ENCODE peak calls at places on chromosome 20, in seven cellular contexts. S is progenitor cell of endocrine pancreas, J is AG09309, Y is endothelial cell, P is prostate gland, R is suprapubic skin, E is fibroblast of mammary gland. B is an unnamed sample.

GRCh38 chr20:46063652-46064054 is 26.1 kb downstream of the NCOA5 start:
- DNase-seq in S (no peak), J (no peak), Y (no peak), P (no peak), R (no peak), E (no peak), B (no peak)

GRCh38 chr20:57525328-57526053 is 551 bp upstream of the CTCFL start:
- DNase-seq in S (no peak), J (no peak), Y (no peak), P (no peak), R (no peak), E (no peak), B (no peak)

GRCh38 chr20:50609438-50609989 is 81.8 kb downstream of the RIPOR3 start:
- DNase-seq in S (no peak), J (no peak), Y (no peak), P (no peak), R (no peak), E (no peak), B (no peak)

GRCh38 chr20:25037288-25038102 is 20.4 kb downstream of the ACSS1 start:
- DNase-seq in S (no peak), J (no peak), Y (no peak), P (no peak), R (no peak), E (no peak), B (no peak)

GRCh38 chr20:57393321-57394086 is 2.3 kb downstream of the RBM38 start:
- DNase-seq in S (no peak), J (no peak), Y (no peak), P (no peak), R (no peak), E (no peak), B (no peak)

GRCh38 chr20:25050082-25050481 is 7.9 kb downstream of the ACSS1 start:
- DNase-seq in S (no peak), J (no peak), Y (no peak), P (no peak), R (no peak), E (no peak), B (no peak)

GRCh38 chr20:371755-372542 is 8.6 kb upstream of the TRIB3 start:
- DNase-seq in S (no peak), J (peak), Y (peak), P (peak), R (no peak), E (peak), B (no peak)

GRCh38 chr20:48283470-48284110 is 498.3 kb upstream of the SULF2 start:
- DNase-seq in S (no peak), J (peak), Y (peak), P (peak), R (no peak), E (peak), B (no peak)

GRCh38 chr20:33789109-33789857 is 21.9 kb upstream of the CHMP4B start:
- DNase-seq in S (no peak), J (peak), Y (peak), P (peak), R (no peak), E (peak), B (no peak)

GRCh38 chr20:57872816-57873409 is 163.1 kb upstream of the PMEPA1 start:
- DNase-seq in S (no peak), J (no peak), Y (no peak), P (no peak), R (no peak), E (no peak), B (peak)

GRCh38 chr20:32385541-32385940 is 27.4 kb downstream of the ASXL1 start:
- DNase-seq in S (no peak), J (no peak), Y (no peak), P (no peak), R (no peak), E (no peak), B (no peak)

GRCh38 chr20:32902456-32903420 is 44.0 kb downstream of the EFCAB8 start:
- DNase-seq in S (peak), J (no peak), Y (peak), P (peak), R (no peak), E (peak), B (no peak)

GRCh38 chr20:25864986-25865714 is 168.5 kb upstream of the ZNF337 start:
- DNase-seq in S (no peak), J (no peak), Y (no peak), P (no peak), R (no peak), E (no peak), B (no peak)

GRCh38 chr20:56909918-56910714 is 281.0 kb downstream of the TFAP2C start:
- DNase-seq in S (no peak), J (no peak), Y (no peak), P (peak), R (no peak), E (no peak), B (no peak)

GRCh38 chr20:7703436-7703835 is 236.8 kb downstream of the HAO1 start:
- DNase-seq in S (no peak), J (no peak), Y (no peak), P (no peak), R (no peak), E (no peak), B (no peak)

GRCh38 chr20:10611357-10611756 is 62.4 kb downstream of the JAG1 start:
- DNase-seq in S (no peak), J (no peak), Y (peak), P (peak), R (no peak), E (peak), B (no peak)

GRCh38 chr20:42364446-42364845 is 746.3 kb upstream of the CHD6 start:
- DNase-seq in S (no peak), J (no peak), Y (no peak), P (no peak), R (no peak), E (no peak), B (no peak)

GRCh38 chr20:43722153-43722505 is 4.7 kb downstream of the GTSF1L start:
- DNase-seq in S (no peak), J (no peak), Y (no peak), P (no peak), R (no peak), E (no peak), B (no peak)

GRCh38 chr20:60857708-60858107 is 394.4 kb upstream of the CDH4 start:
- DNase-seq in S (no peak), J (peak), Y (no peak), P (no peak), R (no peak), E (peak), B (no peak)

GRCh38 chr20:34578521-34579147 is 20.1 kb downstream of the MAP1LC3A start:
- DNase-seq in S (no peak), J (no peak), Y (no peak), P (no peak), R (no peak), E (no peak), B (peak)

GRCh38 chr20:51412333-51412761 is 130.2 kb downstream of the NFATC2 start:
- DNase-seq in S (no peak), J (no peak), Y (no peak), P (no peak), R (no peak), E (peak), B (no peak)

GRCh38 chr20:56393133-56393472 is 658 bp downstream of the CSTF1 start:
- DNase-seq in S (no peak), J (no peak), Y (no peak), P (no peak), R (no peak), E (no peak), B (no peak)

GRCh38 chr20:24773751-24774201 is 175.3 kb upstream of the CST7 start:
- DNase-seq in S (no peak), J (peak), Y (no peak), P (no peak), R (peak), E (peak), B (peak)

GRCh38 chr20:59031326-59032022 is 661 bp downstream of the ATP5F1E start:
- DNase-seq in S (no peak), J (no peak), Y (no peak), P (no peak), R (no peak), E (peak), B (no peak)

GRCh38 chr20:35871311-35871771 is 83.0 kb downstream of the SCAND1 start:
- DNase-seq in S (no peak), J (no peak), Y (no peak), P (peak), R (no peak), E (peak), B (no peak)

GRCh38 chr20:54475334-54476287 is at the start of gene DOK5:
- DNase-seq in S (peak), J (no peak), Y (peak), P (no peak), R (no peak), E (peak), B (peak)

GRCh38 chr20:39789411-39789810 is 827.3 kb downstream of the DHX35 start:
- DNase-seq in S (no peak), J (no peak), Y (no peak), P (no peak), R (no peak), E (peak), B (no peak)

GRCh38 chr20:2751347-2751867 is 49.0 kb downstream of the CPXM1 start:
- DNase-seq in S (no peak), J (no peak), Y (no peak), P (peak), R (peak), E (no peak), B (no peak)

GRCh38 chr20:46928580-46929132 is 34.0 kb downstream of the EYA2 start:
- DNase-seq in S (no peak), J (peak), Y (no peak), P (no peak), R (no peak), E (peak), B (no peak)

GRCh38 chr20:57266251-57267157 is at the start of gene BMP7:
- DNase-seq in S (peak), J (no peak), Y (peak), P (no peak), R (no peak), E (peak), B (no peak)

GRCh38 chr20:59938696-59939051 is 1.4 kb downstream of the PPP1R3D start:
- DNase-seq in S (no peak), J (no peak), Y (no peak), P (no peak), R (no peak), E (peak), B (no peak)

GRCh38 chr20:48901326-48901725 is 20.2 kb upstream of the ARFGEF2 start:
- DNase-seq in S (no peak), J (no peak), Y (no peak), P (no peak), R (no peak), E (no peak), B (no peak)

GRCh38 chr20:61322151-61322860 is 70.2 kb downstream of the CDH4 start:
- DNase-seq in S (no peak), J (no peak), Y (no peak), P (no peak), R (no peak), E (no peak), B (no peak)

GRCh38 chr20:24403410-24403809 is 66.0 kb upstream of the SYNDIG1 start:
- DNase-seq in S (no peak), J (no peak), Y (no peak), P (no peak), R (no peak), E (no peak), B (no peak)

GRCh38 chr20:49345538-49345937 is 67.7 kb upstream of the ZNFX1 start:
- DNase-seq in S (no peak), J (peak), Y (no peak), P (peak), R (peak), E (peak), B (no peak)

GRCh38 chr20:31606928-31607639 is 2.0 kb downstream of the ID1 start:
- DNase-seq in S (no peak), J (no peak), Y (no peak), P (peak), R (no peak), E (peak), B (peak)

GRCh38 chr20:34042286-34042685 is 48.6 kb downstream of the RALY start:
- DNase-seq in S (no peak), J (no peak), Y (no peak), P (no peak), R (no peak), E (no peak), B (no peak)

GRCh38 chr20:6053776-6054688 is at the start of gene LRRN4:
- DNase-seq in S (no peak), J (no peak), Y (peak), P (no peak), R (no peak), E (peak), B (no peak)

GRCh38 chr20:54188132-54188835 is 14.5 kb upstream of the CYP24A1 start:
- DNase-seq in S (no peak), J (no peak), Y (no peak), P (no peak), R (no peak), E (peak), B (no peak)

DNA sequence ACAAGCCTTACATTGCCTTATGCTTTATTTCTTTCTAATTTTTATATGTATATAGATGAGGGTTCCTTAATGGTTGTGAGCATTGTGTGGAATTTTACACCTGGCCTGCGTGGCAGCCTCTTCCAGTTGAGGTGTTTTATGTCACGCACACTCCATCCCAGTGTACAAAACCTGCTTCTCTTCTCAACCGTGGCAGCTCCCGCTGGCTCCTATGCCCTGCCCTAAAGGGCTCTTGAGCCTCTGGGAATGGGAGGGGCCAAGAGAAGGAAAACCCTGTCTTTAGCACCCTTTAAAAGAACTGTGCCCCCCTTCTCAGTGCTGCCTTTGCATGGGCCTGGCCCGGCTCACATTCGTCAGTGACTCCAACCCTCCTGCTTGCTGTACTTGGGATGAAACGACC is 4.3 kb upstream of the DNAJC5 start:
- DNase-seq in S (no peak), J (no peak), Y (no peak), P (no peak), R (no peak), E (no peak), B (no peak)
- TF ChIP-seq CTCF in S (no peak), J (no peak), Y (no peak), P (no peak), R (no peak), E (no peak), B (no peak)

DNA sequence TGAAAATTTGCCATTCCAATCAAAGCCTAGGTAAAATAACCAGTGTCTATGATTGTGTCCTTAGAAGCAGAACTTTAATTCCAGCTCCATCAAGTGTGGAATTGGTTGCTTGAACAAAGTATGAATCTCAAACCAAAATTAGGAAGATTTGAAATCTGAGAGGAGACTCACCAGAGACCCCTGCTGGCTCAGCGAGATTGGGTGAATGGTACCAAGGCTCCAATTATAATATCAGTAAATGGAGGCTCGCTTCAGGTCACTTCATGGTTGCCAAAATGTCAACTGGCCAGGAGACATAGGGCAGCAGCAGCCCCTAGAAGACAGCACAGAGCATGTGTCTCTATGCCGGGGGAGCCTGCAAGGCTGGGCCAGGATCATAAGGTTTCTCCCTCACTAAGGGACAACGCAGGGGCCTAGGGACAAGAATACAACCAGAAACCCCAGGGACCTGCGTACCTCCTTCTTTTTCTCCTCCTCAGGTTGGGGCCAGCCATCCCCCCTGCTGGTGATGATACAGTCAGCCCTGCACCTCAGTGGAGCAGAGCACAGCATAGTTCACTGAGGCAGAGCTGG is 14.0 kb downstream of the RBL1 start:
- DNase-seq in S (no peak), J (no peak), Y (peak), P (no peak), R (no peak), E (peak), B (no peak)
- TF ChIP-seq CTCF in S (peak), J (peak), Y (peak), P (no peak), R (no peak), E (peak), B (peak)

GRCh38 chr20:1748777-1749176 is 91.2 kb upstream of the SIRPG start:
- DNase-seq in S (no peak), J (no peak), Y (no peak), P (no peak), R (no peak), E (no peak), B (no peak)
- TF ChIP-seq CTCF in S (no peak), J (no peak), Y (no peak), P (no peak), R (no peak), E (no peak), B (no peak)

GRCh38 chr20:23391707-23392310 is 29.5 kb downstream of the NAPB start:
- DNase-seq in S (no peak), J (no peak), Y (no peak), P (no peak), R (no peak), E (no peak), B (no peak)
- TF ChIP-seq CTCF in S (no peak), J (no peak), Y (no peak), P (no peak), R (no peak), E (no peak), B (no peak)

DNA sequence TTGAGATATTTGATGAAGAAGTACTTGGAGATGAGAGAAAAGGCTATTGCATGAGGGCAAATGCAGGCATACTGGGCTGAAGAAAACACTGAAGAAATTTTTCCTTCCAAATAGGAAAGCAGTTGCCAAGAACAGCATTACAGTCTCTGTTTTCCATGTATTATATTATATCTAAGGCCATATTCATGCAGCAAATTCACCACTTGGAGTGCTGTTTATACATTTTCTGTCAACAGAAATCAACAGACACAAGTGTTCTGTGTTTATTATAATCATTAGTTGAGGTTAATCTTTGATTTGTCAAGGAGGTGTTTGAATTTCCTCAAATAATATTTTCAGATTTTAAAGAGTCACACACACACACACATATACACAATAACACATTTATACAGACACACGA is 268.8 kb upstream of the PLCB4 start:
- DNase-seq in S (no peak), J (no peak), Y (no peak), P (no peak), R (no peak), E (no peak), B (no peak)
- TF ChIP-seq CTCF in S (peak), J (no peak), Y (no peak), P (no peak), R (no peak), E (peak), B (peak)

GRCh38 chr20:4918473-4918872 is 82.8 kb downstream of the SLC23A2 start:
- DNase-seq in S (no peak), J (no peak), Y (no peak), P (no peak), R (no peak), E (no peak), B (no peak)

GRCh38 chr20:4920131-4920530 is 81.2 kb downstream of the SLC23A2 start:
- DNase-seq in S (no peak), J (no peak), Y (no peak), P (no peak), R (no peak), E (no peak), B (no peak)

GRCh38 chr20:4919047-4919704 is 82.1 kb downstream of the SLC23A2 start:
- DNase-seq in S (no peak), J (no peak), Y (no peak), P (peak), R (no peak), E (no peak), B (no peak)

GRCh38 chr20:4922186-4922585 is 79.1 kb downstream of the SLC23A2 start:
- DNase-seq in S (no peak), J (no peak), Y (no peak), P (no peak), R (no peak), E (no peak), B (no peak)

GRCh38 chr20:4920655-4921054 is 80.7 kb downstream of the SLC23A2 start:
- DNase-seq in S (no peak), J (no peak), Y (no peak), P (no peak), R (no peak), E (no peak), B (no peak)
- TF ChIP-seq CTCF in S (no peak), J (no peak), Y (no peak), P (no peak), R (no peak), E (no peak), B (no peak)

B was measured in type B pancreatic cell.